ENCODE peak calls at places on chromosomes 6 and 20, in seven cellular contexts. B is activated T-cell treated with anti-CD3 and anti-CD28 coated beads for 1 hour, O is globus pallidus, G is iPS-NIHi11, X is PC-3, Z is EL, K is mucosa of descending colon. Y is an unnamed sample.

GRCh38 chr20:57882451-57883161 is 172.8 kb upstream of the PMEPA1 start:
- DNase-seq in Z (peak), K (no peak), X (peak), G (no peak), B (no peak), O (no peak), Y (no peak)

GRCh38 chr6:45569210-45569945 is 191.6 kb upstream of the SUPT3H start:
- DNase-seq in G (no peak), K (no peak), X (no peak), Z (no peak), B (no peak), O (peak), Y (no peak)

GRCh38 chr6:122869437-122870024 is 80.5 kb downstream of the SMPDL3A start:
- DNase-seq in B (no peak), O (peak), Z (peak), G (peak), K (no peak), X (peak), Y (peak)

GRCh38 chr20:3691897-3692296 is 10.1 kb upstream of the ADAM33 start:
- DNase-seq in Z (no peak), O (no peak), G (no peak), X (no peak), B (no peak), K (no peak), Y (no peak)

GRCh38 chr6:6131492-6132109 is 124.9 kb upstream of the NRN1 start:
- DNase-seq in Z (peak), B (no peak), G (peak), X (peak), K (no peak), O (peak), Y (no peak)

GRCh38 chr20:63067266-63067635 is 60.5 kb upstream of the BHLHE23 start:
- DNase-seq in O (no peak), B (no peak), Z (no peak), G (no peak), K (peak), X (no peak), Y (peak)

GRCh38 chr20:46994341-46994740 is 99.7 kb downstream of the EYA2 start:
- DNase-seq in Z (no peak), B (peak), X (no peak), K (no peak), G (no peak), O (no peak), Y (no peak)

GRCh38 chr6:149316108-149316727 is 1.3 kb upstream of the TAB2 start:
- DNase-seq in G (no peak), O (no peak), B (no peak), Z (no peak), K (no peak), X (no peak), Y (no peak)

GRCh38 chr6:46652603-46653438 is at the start of the genes CYP39A1 and SLC25A27:
- DNase-seq in Z (peak), O (peak), G (peak), K (peak), B (peak), X (peak), Y (peak)

GRCh38 chr6:29702519-29703103 is 20.6 kb upstream of the HLA-F start:
- DNase-seq in O (no peak), K (peak), Z (peak), X (peak), B (peak), G (peak), Y (peak)